ENCODE peak calls at places on chromosome 16, in four cellular contexts. A is HepG2, M is K562, U is GM12878. L is an unnamed sample.

GRCh38 chr16:1713331-1713730 is 7.3 kb downstream of the MAPK8IP3 start:
- DNase-seq in A (no peak), M (no peak), U (no peak), L (no peak)

GRCh38 chr16:81585785-81586184 is 141.2 kb downstream of the CMIP start:
- DNase-seq in A (peak), M (peak), U (no peak), L (no peak)

GRCh38 chr16:14303182-14303618 is 232.1 kb downstream of the MRTFB start:
- DNase-seq in A (no peak), M (peak), U (no peak), L (no peak)

GRCh38 chr16:69112285-69113129 is 7.1 kb downstream of the HAS3 start:
- DNase-seq in A (peak), M (peak), U (no peak), L (peak)

GRCh38 chr16:58110590-58111330 is 18.4 kb downstream of the CFAP20 start:
- DNase-seq in A (no peak), M (no peak), U (no peak), L (no peak)

GRCh38 chr16:23959069-23959800 is 123.5 kb downstream of the PRKCB start:
- DNase-seq in A (no peak), M (no peak), U (no peak), L (no peak)

GRCh38 chr16:15856901-15857778 is at the start of gene MYH11:
- DNase-seq in A (no peak), M (peak), U (no peak), L (no peak)

GRCh38 chr16:24721830-24722238 is 7.6 kb upstream of the TNRC6A start:
- DNase-seq in A (no peak), M (no peak), U (no peak), L (no peak)

GRCh38 chr16:10827691-10828341 is 9.2 kb upstream of the TVP23A start:
- DNase-seq in A (no peak), M (no peak), U (no peak), L (no peak)

GRCh38 chr16:2473425-2473926 is 1.5 kb upstream of the TBC1D24 start:
- DNase-seq in A (no peak), M (peak), U (no peak), L (no peak)

GRCh38 chr16:67207116-67207856 is 8.4 kb downstream of the ELMO3 start:
- DNase-seq in A (no peak), M (no peak), U (no peak), L (no peak)
- TF ChIP-seq TAF1 in A (no peak), M (no peak), U (no peak), L (no peak)

GRCh38 chr16:87851141-87851587 is 18.1 kb downstream of the SLC7A5 start:
- DNase-seq in A (no peak), M (no peak), U (no peak), L (no peak)

GRCh38 chr16:87851601-87852000 is 17.7 kb downstream of the SLC7A5 start:
- DNase-seq in A (no peak), M (no peak), U (no peak), L (no peak)

GRCh38 chr16:87854053-87854906 is 15.0 kb downstream of the SLC7A5 start:
- DNase-seq in A (peak), M (peak), U (no peak), L (no peak)

GRCh38 chr16:87854907-87855683 is 14.2 kb downstream of the SLC7A5 start:
- DNase-seq in A (no peak), M (no peak), U (no peak), L (no peak)

GRCh38 chr16:87853411-87854052 is 15.8 kb downstream of the SLC7A5 start:
- DNase-seq in A (peak), M (peak), U (peak), L (peak)
- TF ChIP-seq POLR2AphosphoS5 in A (peak), M (peak), U (no peak), L (no peak)

GRCh38 chr16:20674684-20675487 is 22.6 kb downstream of the ACSM1 start:
- DNase-seq in A (peak), M (no peak), U (no peak), L (no peak)

GRCh38 chr16:20676268-20676828 is 21.1 kb downstream of the ACSM1 start:
- DNase-seq in A (no peak), M (no peak), U (peak), L (no peak)

GRCh38 chr16:20675488-20676267 is 21.8 kb downstream of the ACSM1 start:
- DNase-seq in A (peak), M (no peak), U (peak), L (no peak)

GRCh38 chr16:20671903-20672302 is 25.6 kb downstream of the ACSM1 start:
- DNase-seq in A (no peak), M (no peak), U (no peak), L (no peak)

GRCh38 chr16:20673882-20674683 is 23.4 kb downstream of the ACSM1 start:
- DNase-seq in A (peak), M (peak), U (no peak), L (no peak)
- TF ChIP-seq POLR2A in A (no peak), M (no peak), U (no peak), L (no peak)

DNA sequence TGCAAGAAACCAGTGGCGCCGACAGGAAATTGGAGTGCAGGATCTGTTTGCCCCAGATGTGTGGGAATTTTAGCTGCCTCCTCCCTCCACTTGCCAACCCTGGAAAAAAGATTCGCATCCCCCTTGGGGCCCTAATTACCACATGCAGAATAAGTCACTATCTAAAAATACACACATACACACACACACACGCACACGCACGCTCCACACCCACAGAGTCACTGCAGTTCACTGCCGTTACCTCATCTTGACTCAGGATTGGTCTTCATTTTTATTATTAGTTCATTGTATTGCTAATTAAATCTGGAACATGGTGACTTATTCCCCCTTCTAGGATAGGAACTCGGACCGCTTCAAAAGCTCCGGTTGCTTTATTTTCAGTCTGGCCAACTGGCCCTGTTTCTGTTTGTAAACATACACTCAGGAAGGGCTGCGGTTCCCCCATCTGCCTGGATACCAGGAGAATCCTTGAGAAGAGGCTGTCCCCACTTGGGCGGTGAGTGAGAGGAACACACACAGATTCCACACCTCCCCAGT is 241.6 kb upstream of the SALL1 start:
- DNase-seq in A (no peak), M (no peak), U (no peak), L (no peak)
- TF ChIP-seq TAF1 in A (no peak), M (no peak), U (no peak), L (no peak)

GRCh38 chr16:85307552-85308364 is 195.5 kb upstream of the CIBAR2 start:
- DNase-seq in A (peak), M (peak), U (no peak), L (no peak)

GRCh38 chr16:85308585-85309540 is 196.6 kb upstream of the CIBAR2 start:
- DNase-seq in A (no peak), M (no peak), U (no peak), L (no peak)

GRCh38 chr16:85310868-85311585 is 198.8 kb upstream of the CIBAR2 start:
- DNase-seq in A (no peak), M (peak), U (no peak), L (no peak)

GRCh38 chr16:85311741-85312140 is 199.5 kb upstream of the CIBAR2 start:
- DNase-seq in A (no peak), M (no peak), U (no peak), L (no peak)

GRCh38 chr16:85309656-85310587 is 197.7 kb upstream of the CIBAR2 start:
- DNase-seq in A (peak), M (peak), U (no peak), L (no peak)
- TF ChIP-seq POLR2AphosphoS5 in A (no peak), M (no peak), U (no peak), L (no peak)

GRCh38 chr16:85055503-85056210 is 28.1 kb downstream of the KIAA0513 start:
- DNase-seq in A (peak), M (peak), U (peak), L (peak)
- TF ChIP-seq POLR2A in A (no peak), M (no peak), U (peak), L (peak)

GRCh38 chr16:50058091-50058771 is 7.5 kb upstream of the HEATR3 start:
- DNase-seq in A (no peak), M (no peak), U (no peak), L (no peak)
- TF ChIP-seq TAF1 in A (no peak), M (no peak), U (no peak), L (no peak)